ENCODE peak calls at places on chromosome 6, in nine cellular contexts. Q is foreskin fibroblast, A is ovary, J is Panc1, G is colonic mucosa, N is cardiac muscle cell, P is fibroblast of villous mesenchyme, D is AG04450, K is HCT116. E is an unnamed sample.

GRCh38 chr6:37547564-37548061 is 47.9 kb upstream of the CCDC167 start:
- DNase-seq in Q (peak; percentile 51), A (no peak), J (no peak), G (no peak), N (no peak), P (no peak), D (no peak), K (no peak), E (peak; percentile 78)

GRCh38 chr6:23349521-23350147 is 776.4 kb upstream of the NRSN1 start:
- DNase-seq in Q (peak; percentile 94), A (no peak), J (peak; percentile 68), G (no peak), N (no peak), P (peak; percentile 45), D (peak; percentile 68), K (peak; percentile 12), E (peak; percentile 81)

GRCh38 chr6:151448623-151449022 is 3.3 kb downstream of the RMND1 start:
- DNase-seq in Q (peak; percentile 16), A (no peak), J (no peak), G (no peak), N (no peak), P (no peak), D (no peak), K (no peak), E (no peak)

GRCh38 chr6:25166955-25167753 is 112.0 kb upstream of the CARMIL1 start:
- DNase-seq in Q (peak; percentile 12), A (no peak), J (no peak), G (no peak), N (no peak), P (no peak), D (no peak), K (no peak), E (no peak)

GRCh38 chr6:127190552-127190951 is 72.1 kb downstream of the RSPO3 start:
- DNase-seq in Q (peak; percentile 77), A (no peak), J (no peak), G (no peak), N (peak; percentile 12), P (peak; percentile 65), D (no peak), K (peak; percentile 34), E (peak; percentile 85)

GRCh38 chr6:117555882-117556498 is 46.3 kb downstream of the GOPC start:
- DNase-seq in Q (peak; percentile 74), A (peak; percentile 22), J (no peak), G (peak; percentile 71), N (peak; percentile 51), P (peak; percentile 50), D (no peak), K (no peak), E (peak; percentile 61)

GRCh38 chr6:145891126-145891525 is 73.0 kb downstream of the SHPRH start:
- DNase-seq in Q (peak; percentile 75), A (no peak), J (no peak), G (no peak), N (no peak), P (peak; percentile 93), D (peak; percentile 86), K (no peak), E (peak; percentile 94)

GRCh38 chr6:12592634-12593033 is 123.9 kb upstream of the PHACTR1 start:
- DNase-seq in Q (peak; percentile 20), A (no peak), J (no peak), G (no peak), N (no peak), P (no peak), D (no peak), K (no peak), E (peak; percentile 38)

GRCh38 chr6:149852180-149852579 is 12.0 kb downstream of the LRP11 start:
- DNase-seq in Q (peak; percentile 49), A (no peak), J (no peak), G (no peak), N (no peak), P (peak; percentile 84), D (no peak), K (no peak), E (peak; percentile 74)

GRCh38 chr6:158536084-158536890 is 23.6 kb upstream of the TMEM181 start:
- DNase-seq in Q (peak; percentile 94), A (peak; percentile 84), J (no peak), G (peak; percentile 85), N (peak; percentile 92), P (peak; percentile 77), D (no peak), K (peak; percentile 37), E (peak; percentile 73)

GRCh38 chr6:108732101-108732870 is 115.9 kb upstream of the ARMC2 start:
- DNase-seq in Q (peak; percentile 74), A (no peak), J (peak; percentile 72), G (peak; percentile 49), N (no peak), P (no peak), D (no peak), K (peak; percentile 85), E (no peak)

GRCh38 chr6:117613920-117614535 is 11.7 kb upstream of the GOPC start:
- DNase-seq in Q (peak; percentile 51), A (no peak), J (no peak), G (no peak), N (no peak), P (no peak), D (no peak), K (no peak), E (peak; percentile 8)

GRCh38 chr6:39927159-39927558 is 7.1 kb downstream of the MOCS1 start:
- DNase-seq in Q (peak; percentile 59), A (no peak), J (no peak), G (no peak), N (no peak), P (no peak), D (no peak), K (peak; percentile 26), E (peak; percentile 63)

GRCh38 chr6:144158133-144158532 is 7.8 kb downstream of the STX11 start:
- DNase-seq in Q (peak; percentile 89), A (no peak), J (no peak), G (no peak), N (peak; percentile 76), P (peak; percentile 79), D (peak; percentile 29), K (no peak), E (peak; percentile 92)

GRCh38 chr6:135488023-135488422 is 9.5 kb downstream of the AHI1 start:
- DNase-seq in Q (peak; percentile 72), A (no peak), J (no peak), G (no peak), N (no peak), P (peak; percentile 67), D (no peak), K (no peak), E (peak; percentile 83)

GRCh38 chr6:150347845-150348244 is 21.0 kb upstream of the IYD start:
- DNase-seq in Q (no peak), A (no peak), J (no peak), G (no peak), N (no peak), P (no peak), D (no peak), K (no peak), E (no peak)

DNA sequence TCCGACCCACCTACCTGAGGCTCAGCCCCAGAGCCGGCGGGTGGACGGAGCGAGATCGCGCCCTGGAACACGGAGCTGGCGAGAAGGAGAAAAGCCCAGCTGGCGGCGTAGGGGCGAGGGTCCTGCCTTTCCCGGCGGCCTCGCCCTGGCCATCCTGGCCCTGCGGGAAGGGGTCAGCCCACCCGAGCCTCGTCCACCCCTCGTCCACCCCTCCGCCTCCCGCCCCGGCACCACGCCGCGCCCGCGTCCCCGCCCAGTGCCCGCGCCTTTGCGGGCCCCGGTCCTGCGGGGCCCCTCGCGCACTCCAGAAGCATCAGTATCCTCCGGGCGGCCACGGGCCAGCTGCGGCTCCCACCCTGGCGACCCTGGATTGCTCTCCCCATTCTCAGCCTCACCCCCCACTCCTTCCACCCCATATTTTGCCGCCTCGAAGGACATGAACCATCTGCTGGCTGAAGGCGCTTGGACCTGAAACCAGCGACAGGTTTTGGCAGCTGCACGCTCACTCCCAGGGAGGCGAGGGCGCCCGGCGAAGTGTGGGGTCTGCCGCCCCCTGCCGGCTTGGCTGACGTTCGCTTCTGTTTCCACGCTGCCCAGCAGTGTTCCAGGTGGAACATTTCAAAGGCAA is 65.1 kb downstream of the PLG start:
- DNase-seq in Q (peak; percentile 61), A (peak; percentile 87), J (no peak), G (peak; percentile 55), N (peak; percentile 84), P (no peak), D (no peak), K (no peak), E (peak; percentile 34)
- H3K4me3 ChIP-seq in Q (peak overlapping the region; percentile 44), A (peak overlapping the region; percentile 59), J (peak overlapping the region; percentile 51), G (peak overlapping the region; percentile 22), N (peak overlapping the region; percentile 48), P (peak overlapping the region; percentile 40), D (peak overlapping the region; percentile 13), K (no peak overlapping the region), E (peak overlapping the region; percentile 28)

DNA sequence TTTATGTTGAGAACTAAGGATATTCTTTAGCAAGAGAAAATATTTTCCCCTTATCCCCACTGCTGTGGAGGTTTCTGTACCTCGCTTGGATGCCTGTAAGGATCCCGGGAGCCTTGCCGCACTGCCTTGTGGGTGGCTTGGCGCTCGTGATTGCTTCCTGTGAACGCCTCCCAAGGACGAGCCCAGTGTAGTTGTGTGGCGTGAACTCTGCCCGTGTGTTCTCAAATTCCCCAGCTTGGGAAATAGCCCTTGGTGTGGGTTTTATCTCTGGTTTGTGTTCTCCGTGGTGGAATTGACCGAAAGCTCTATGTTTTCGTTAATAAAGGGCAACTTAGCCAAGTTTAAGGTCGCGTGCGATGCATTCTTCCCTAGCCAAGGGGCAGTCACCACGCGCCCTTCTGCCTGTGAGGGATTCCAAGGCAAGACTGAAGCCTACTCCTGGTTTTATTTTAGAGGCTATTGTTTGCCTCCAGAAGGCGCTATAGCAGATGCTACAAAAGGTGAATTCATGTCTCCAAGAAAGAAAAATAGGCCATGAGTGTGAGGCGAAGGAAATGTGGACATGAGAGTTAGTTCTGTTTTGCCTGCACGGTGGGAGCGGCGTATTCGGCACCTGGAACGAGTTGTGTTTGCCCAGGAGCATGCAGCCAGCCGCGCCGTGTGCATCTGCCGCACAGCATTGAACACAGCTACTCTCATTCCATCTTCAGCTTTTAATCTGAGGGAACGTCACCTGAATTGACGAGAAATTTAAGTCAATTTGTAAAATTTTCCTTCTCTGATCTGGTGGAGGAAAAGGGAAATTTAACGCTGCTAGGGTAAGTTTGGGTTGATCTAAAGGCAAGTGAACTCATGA is 40.3 kb upstream of the IRF4 start:
- DNase-seq in Q (no peak), A (no peak), J (no peak), G (no peak), N (no peak), P (no peak), D (no peak), K (no peak), E (no peak)
- TF ChIP-seq CTCF in Q (no peak), A (no peak), J (no peak), G (no peak), N (no peak), P (no peak), D (no peak), K (no peak), E (no peak)

GRCh38 chr6:19127085-19127484 is 710.1 kb upstream of the ID4 start:
- DNase-seq in Q (no peak), A (no peak), J (no peak), G (no peak), N (no peak), P (no peak), D (no peak), K (no peak), E (no peak)
- H3K4me3 ChIP-seq in Q (no peak overlapping the region), A (no peak overlapping the region), J (no peak overlapping the region), G (no peak overlapping the region), N (no peak overlapping the region), P (no peak overlapping the region), D (no peak overlapping the region), K (no peak overlapping the region), E (no peak overlapping the region)

DNA sequence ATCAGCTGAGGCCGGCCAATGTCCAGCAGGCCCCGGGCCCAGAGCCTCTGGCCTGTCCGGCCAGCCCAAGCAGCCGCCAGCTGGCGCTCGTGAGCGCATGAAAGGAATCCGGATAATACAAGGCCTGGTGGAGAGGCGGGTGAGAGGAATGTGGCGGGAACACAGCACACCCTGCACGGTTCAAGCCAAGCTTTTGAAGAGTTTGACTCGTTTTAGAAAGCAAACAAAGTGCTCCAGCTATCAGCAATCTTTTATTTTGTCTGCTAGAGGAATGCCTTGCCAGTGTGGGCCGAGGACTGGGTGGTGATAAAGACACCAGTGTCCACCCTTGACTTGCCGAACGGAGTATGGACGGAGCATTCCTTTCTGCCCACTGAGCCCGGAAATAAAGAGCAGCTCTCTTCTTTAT is 9.3 kb upstream of the NEDD9 start:
- DNase-seq in Q (peak; percentile 54), A (peak; percentile 84), J (no peak), G (no peak), N (peak; percentile 78), P (peak; percentile 62), D (no peak), K (no peak), E (peak; percentile 64)
- TF ChIP-seq CTCF in Q (peak; percentile 31), A (peak; percentile 53), J (peak; percentile 57), G (no peak), N (peak; percentile 97), P (peak; percentile 91), D (peak; percentile 65), K (peak; percentile 38), E (peak; percentile 79)